ENCODE peak calls at places on chromosomes 7 and 10, in ten cellular contexts. I is AG09309, V is HCT116, X is heart right ventricle, F is foreskin fibroblast, Y is RWPE1, A is Caco-2, Z is fibroblast of the aortic adventitia, U is mesothelial cell of epicardium, L is CD14-positive monocyte. K is an unnamed sample.

GRCh38 chr10:99926925-99927718 is 82.6 kb downstream of the DNMBP start:
- DNase-seq in I (no peak), V (no peak), X (peak), F (peak), Y (peak), A (no peak), Z (peak), U (peak), L (no peak), K (no peak)

GRCh38 chr7:33080326-33080725 is 17.8 kb upstream of the NT5C3A start:
- DNase-seq in I (no peak), V (no peak), X (no peak), F (no peak), Y (no peak), A (no peak), Z (no peak), U (no peak), L (no peak), K (no peak)

GRCh38 chr7:151677581-151678226 is 158.0 kb upstream of the RHEB start:
- DNase-seq in I (no peak), V (no peak), X (no peak), F (no peak), Y (no peak), A (no peak), Z (no peak), U (no peak), L (no peak), K (no peak)

GRCh38 chr10:94299417-94299816 is 63.3 kb downstream of the NOC3L start:
- DNase-seq in I (peak), V (no peak), X (no peak), F (peak), Y (no peak), A (no peak), Z (peak), U (no peak), L (no peak), K (peak)

GRCh38 chr10:83332695-83333094 is 806.6 kb upstream of the GHITM start:
- DNase-seq in I (no peak), V (no peak), X (no peak), F (no peak), Y (no peak), A (no peak), Z (no peak), U (no peak), L (no peak), K (no peak)

GRCh38 chr7:22647451-22648257 is 79.3 kb upstream of the IL6 start:
- DNase-seq in I (peak), V (no peak), X (no peak), F (peak), Y (no peak), A (no peak), Z (peak), U (no peak), L (no peak), K (no peak)

GRCh38 chr10:99880071-99880835 is 97.8 kb downstream of the ABCC2 start:
- DNase-seq in I (no peak), V (no peak), X (peak), F (no peak), Y (no peak), A (no peak), Z (no peak), U (no peak), L (no peak), K (no peak)

GRCh38 chr10:106251573-106251972 is 912.9 kb downstream of the SORCS1 start:
- DNase-seq in I (no peak), V (no peak), X (no peak), F (no peak), Y (no peak), A (no peak), Z (no peak), U (no peak), L (no peak), K (no peak)

GRCh38 chr7:17640730-17641377 is 299.4 kb downstream of the SNX13 start:
- DNase-seq in I (no peak), V (peak), X (no peak), F (no peak), Y (peak), A (peak), Z (peak), U (no peak), L (no peak), K (no peak)

GRCh38 chr10:132538031-132538789 is 623 bp downstream of the INPP5A start:
- DNase-seq in I (no peak), V (no peak), X (no peak), F (no peak), Y (no peak), A (no peak), Z (no peak), U (no peak), L (peak), K (no peak)

GRCh38 chr10:118585794-118586193 is 9.7 kb downstream of the PRLHR start:
- DNase-seq in I (no peak), V (no peak), X (no peak), F (no peak), Y (no peak), A (no peak), Z (peak), U (no peak), L (no peak), K (no peak)

GRCh38 chr10:30510184-30510931 is 76.4 kb downstream of the MAP3K8 start:
- DNase-seq in I (peak), V (no peak), X (no peak), F (no peak), Y (peak), A (no peak), Z (peak), U (no peak), L (peak), K (peak)

GRCh38 chr7:47291461-47292051 is 290.4 kb downstream of the TNS3 start:
- DNase-seq in I (peak), V (peak), X (no peak), F (peak), Y (peak), A (no peak), Z (peak), U (no peak), L (peak), K (peak)

GRCh38 chr7:7504910-7505704 is 30.6 kb downstream of the COL28A1 start:
- DNase-seq in I (no peak), V (no peak), X (no peak), F (no peak), Y (no peak), A (no peak), Z (peak), U (no peak), L (no peak), K (no peak)

GRCh38 chr10:104368406-104368805 is 14.8 kb downstream of the CFAP58 start:
- DNase-seq in I (no peak), V (no peak), X (no peak), F (no peak), Y (no peak), A (no peak), Z (no peak), U (no peak), L (no peak), K (no peak)

GRCh38 chr10:109861051-109861450 is 62.3 kb downstream of the XPNPEP1 start:
- DNase-seq in I (no peak), V (no peak), X (no peak), F (no peak), Y (peak), A (no peak), Z (no peak), U (no peak), L (no peak), K (no peak)

GRCh38 chr10:99995713-99996112 is 14.0 kb downstream of the DNMBP start:
- DNase-seq in I (no peak), V (no peak), X (no peak), F (no peak), Y (no peak), A (no peak), Z (no peak), U (no peak), L (no peak), K (no peak)

GRCh38 chr7:20301311-20301939 is 29.3 kb upstream of the ITGB8 start:
- DNase-seq in I (no peak), V (no peak), X (no peak), F (peak), Y (peak), A (no peak), Z (no peak), U (no peak), L (no peak), K (no peak)

GRCh38 chr7:80918406-80918805 is 445 bp downstream of the SEMA3C start:
- DNase-seq in I (no peak), V (no peak), X (no peak), F (no peak), Y (peak), A (peak), Z (no peak), U (no peak), L (no peak), K (no peak)

GRCh38 chr7:102310414-102310815 is 23.7 kb downstream of the SH2B2 start:
- DNase-seq in I (no peak), V (no peak), X (no peak), F (no peak), Y (no peak), A (no peak), Z (no peak), U (no peak), L (no peak), K (no peak)

GRCh38 chr10:25222085-25222660 is 47.4 kb downstream of the GPR158 start:
- DNase-seq in I (no peak), V (no peak), X (no peak), F (no peak), Y (no peak), A (no peak), Z (no peak), U (no peak), L (no peak), K (no peak)

GRCh38 chr10:13890617-13891541 is 304.1 kb downstream of the PRPF18 start:
- DNase-seq in I (no peak), V (no peak), X (no peak), F (no peak), Y (no peak), A (no peak), Z (peak), U (no peak), L (no peak), K (no peak)

GRCh38 chr10:124290095-124290795 is 128.5 kb downstream of the OAT start:
- DNase-seq in I (no peak), V (no peak), X (no peak), F (peak), Y (no peak), A (no peak), Z (no peak), U (no peak), L (peak), K (peak)

GRCh38 chr10:17287151-17287550 is 59.1 kb downstream of the VIM start:
- DNase-seq in I (no peak), V (no peak), X (no peak), F (no peak), Y (no peak), A (no peak), Z (no peak), U (no peak), L (no peak), K (no peak)

GRCh38 chr7:123209786-123210185 is 10.0 kb upstream of the SLC13A1 start:
- DNase-seq in I (no peak), V (no peak), X (no peak), F (no peak), Y (no peak), A (peak), Z (peak), U (no peak), L (no peak), K (no peak)

GRCh38 chr10:49254150-49254549 is 44.8 kb upstream of the C10orf71 start:
- DNase-seq in I (no peak), V (no peak), X (no peak), F (no peak), Y (no peak), A (no peak), Z (no peak), U (no peak), L (no peak), K (no peak)

GRCh38 chr7:123727071-123727837 is 21.5 kb downstream of the WASL start:
- DNase-seq in I (peak), V (no peak), X (no peak), F (peak), Y (no peak), A (no peak), Z (peak), U (no peak), L (no peak), K (peak)

GRCh38 chr7:45514944-45515343 is 59.2 kb upstream of the ADCY1 start:
- DNase-seq in I (no peak), V (no peak), X (no peak), F (no peak), Y (no peak), A (no peak), Z (no peak), U (no peak), L (no peak), K (no peak)

GRCh38 chr7:148156248-148156647 is 434.3 kb upstream of the C7orf33 start:
- DNase-seq in I (peak), V (no peak), X (no peak), F (no peak), Y (no peak), A (no peak), Z (no peak), U (no peak), L (no peak), K (no peak)

GRCh38 chr10:98270786-98271185 is 2.8 kb upstream of the LOXL4 start:
- DNase-seq in I (no peak), V (no peak), X (no peak), F (no peak), Y (no peak), A (no peak), Z (no peak), U (no peak), L (no peak), K (no peak)

GRCh38 chr10:98270026-98270740 is 2.2 kb upstream of the LOXL4 start:
- DNase-seq in I (no peak), V (no peak), X (no peak), F (no peak), Y (no peak), A (peak), Z (peak), U (no peak), L (no peak), K (no peak)

GRCh38 chr10:98268694-98269386 is 846 bp upstream of the LOXL4 start:
- DNase-seq in I (no peak), V (no peak), X (no peak), F (no peak), Y (no peak), A (no peak), Z (peak), U (no peak), L (no peak), K (no peak)

GRCh38 chr10:98267894-98268693 is at the start of gene LOXL4:
- DNase-seq in I (no peak), V (no peak), X (peak), F (peak), Y (no peak), A (peak), Z (peak), U (no peak), L (no peak), K (no peak)

GRCh38 chr10:98269435-98269912 is 1.5 kb upstream of the LOXL4 start:
- DNase-seq in I (peak), V (peak), X (peak), F (peak), Y (peak), A (peak), Z (peak), U (no peak), L (no peak), K (peak)
- TF ChIP-seq CTCF in I (no peak), V (no peak), X (no peak), F (no peak), Y (no peak), A (no peak), Z (no peak), U (no peak), L (no peak), K (no peak)

GRCh38 chr10:63355682-63356081 is 110.1 kb downstream of the JMJD1C start:
- DNase-seq in I (no peak), V (no peak), X (no peak), F (no peak), Y (no peak), A (no peak), Z (no peak), U (no peak), L (no peak), K (no peak)
- TF ChIP-seq CTCF in I (no peak), V (no peak), X (no peak), F (no peak), Y (no peak), A (no peak), Z (no peak), U (no peak), L (no peak), K (no peak)

GRCh38 chr7:21426958-21427860 is 674 bp upstream of the SP4 start:
- DNase-seq in I (peak), V (peak), X (peak), F (peak), Y (peak), A (peak), Z (peak), U (peak), L (peak), K (peak)
- TF ChIP-seq CTCF in I (peak), V (no peak), X (peak), F (no peak), Y (no peak), A (no peak), Z (no peak), U (no peak), L (no peak), K (no peak)

DNA sequence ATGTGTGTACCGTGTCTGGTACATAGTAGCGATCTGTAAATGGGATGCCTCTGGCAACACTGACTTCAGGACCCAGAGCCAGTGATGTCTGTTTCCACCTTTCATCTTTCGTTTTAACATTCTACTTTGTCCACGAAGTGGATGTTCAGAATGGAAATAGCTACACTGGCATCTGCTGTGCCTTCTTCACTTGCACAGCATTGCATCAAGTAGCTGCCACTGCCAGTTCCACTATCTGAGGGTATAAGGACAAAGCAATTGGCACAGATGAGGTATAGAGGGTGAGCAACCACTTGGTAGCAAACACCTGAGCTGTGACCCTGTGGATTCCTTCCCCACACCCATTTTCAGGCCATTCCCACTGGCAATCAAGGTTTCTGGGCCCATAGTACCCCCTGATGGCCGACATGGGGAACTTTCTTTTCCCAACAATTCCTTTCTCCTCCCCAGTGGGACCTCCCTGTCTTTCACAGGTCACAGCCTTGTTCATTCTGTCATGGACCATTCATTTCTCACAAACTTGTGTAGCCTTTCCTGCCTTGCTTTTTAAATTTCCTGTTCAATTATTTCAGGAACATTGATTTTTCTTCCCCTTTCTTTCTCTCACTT is 4.0 kb downstream of the ITGA8 start:
- DNase-seq in I (no peak), V (no peak), X (no peak), F (no peak), Y (no peak), A (peak), Z (peak), U (no peak), L (no peak), K (no peak)
- TF ChIP-seq CTCF in I (peak), V (peak), X (peak), F (peak), Y (no peak), A (peak), Z (peak), U (peak), L (no peak), K (peak)

GRCh38 chr7:104272767-104273384 is 55.5 kb upstream of the LHFPL3 start:
- DNase-seq in I (peak), V (peak), X (no peak), F (peak), Y (peak), A (peak), Z (peak), U (no peak), L (no peak), K (no peak)
- TF ChIP-seq CTCF in I (peak), V (peak), X (peak), F (peak), Y (peak), A (peak), Z (peak), U (no peak), L (peak), K (peak)

GRCh38 chr10:127991543-127992255 is 84.8 kb downstream of the PTPRE start:
- DNase-seq in I (no peak), V (no peak), X (no peak), F (no peak), Y (no peak), A (no peak), Z (no peak), U (no peak), L (no peak), K (no peak)
- TF ChIP-seq CTCF in I (no peak), V (no peak), X (no peak), F (no peak), Y (no peak), A (no peak), Z (no peak), U (no peak), L (no peak), K (no peak)

GRCh38 chr7:963236-964078 is 9.0 kb upstream of the ADAP1 start:
- DNase-seq in I (no peak), V (no peak), X (peak), F (no peak), Y (no peak), A (no peak), Z (no peak), U (no peak), L (no peak), K (no peak)
- TF ChIP-seq CTCF in I (no peak), V (no peak), X (no peak), F (no peak), Y (peak), A (no peak), Z (no peak), U (no peak), L (no peak), K (no peak)

K was measured in AG09319.